ENCODE peak calls at places on chromosome 7, in four cellular contexts. One of them, this sample, is unnamed.

GRCh38 chr7:44379366-44380178 is 54.2 kb upstream of the CAMK2B start:
- DNase-seq in islet precursor cell: peak; percentile 49
- DNase-seq in head of caudate nucleus: no peak
- DNase-seq in activated CD8-positive, alpha-beta memory T cell treated with anti-CD3 and anti-CD28 coated beads for 48 hours: no peak
- DNase-seq in this sample: no peak

GRCh38 chr7:74272305-74273038 is 16.7 kb upstream of the CLIP2 start:
- DNase-seq in islet precursor cell: peak; percentile 99
- DNase-seq in head of caudate nucleus: peak; percentile 68
- DNase-seq in activated CD8-positive, alpha-beta memory T cell treated with anti-CD3 and anti-CD28 coated beads for 48 hours: no peak
- DNase-seq in this sample: no peak

GRCh38 chr7:151876899-151877777 is at the start of gene PRKAG2:
- DNase-seq in islet precursor cell: peak; percentile 66
- DNase-seq in head of caudate nucleus: peak; percentile 89
- DNase-seq in activated CD8-positive, alpha-beta memory T cell treated with anti-CD3 and anti-CD28 coated beads for 48 hours: peak; percentile 40
- DNase-seq in this sample: peak; percentile 42

GRCh38 chr7:76155938-76156337 is 45.8 kb upstream of the SRRM3 start:
- DNase-seq in islet precursor cell: no peak
- DNase-seq in head of caudate nucleus: peak; percentile 54
- DNase-seq in activated CD8-positive, alpha-beta memory T cell treated with anti-CD3 and anti-CD28 coated beads for 48 hours: no peak
- DNase-seq in this sample: no peak

GRCh38 chr7:3063016-3063753 is 19.5 kb upstream of the CARD11 start:
- DNase-seq in islet precursor cell: no peak
- DNase-seq in head of caudate nucleus: no peak
- DNase-seq in activated CD8-positive, alpha-beta memory T cell treated with anti-CD3 and anti-CD28 coated beads for 48 hours: peak; percentile 57
- DNase-seq in this sample: no peak

GRCh38 chr7:131188367-131189339 is 139.0 kb upstream of the MKLN1 start:
- DNase-seq in islet precursor cell: peak; percentile 66
- DNase-seq in head of caudate nucleus: no peak
- DNase-seq in activated CD8-positive, alpha-beta memory T cell treated with anti-CD3 and anti-CD28 coated beads for 48 hours: peak; percentile 23
- DNase-seq in this sample: no peak

GRCh38 chr7:1987084-1987535 is 245.6 kb downstream of the MAD1L1 start:
- DNase-seq in islet precursor cell: no peak
- DNase-seq in head of caudate nucleus: no peak
- DNase-seq in activated CD8-positive, alpha-beta memory T cell treated with anti-CD3 and anti-CD28 coated beads for 48 hours: no peak
- DNase-seq in this sample: no peak

GRCh38 chr7:92179393-92179924 is 517 bp upstream of the LRRD1 start:
- DNase-seq in islet precursor cell: no peak
- DNase-seq in head of caudate nucleus: peak; percentile 44
- DNase-seq in activated CD8-positive, alpha-beta memory T cell treated with anti-CD3 and anti-CD28 coated beads for 48 hours: no peak
- DNase-seq in this sample: peak; percentile 25

GRCh38 chr7:135980665-135981180 is 3.6 kb upstream of the MTPN start:
- DNase-seq in islet precursor cell: peak; percentile 51
- DNase-seq in head of caudate nucleus: no peak
- DNase-seq in activated CD8-positive, alpha-beta memory T cell treated with anti-CD3 and anti-CD28 coated beads for 48 hours: no peak
- DNase-seq in this sample: no peak

GRCh38 chr7:5284304-5285281 is 1.9 kb downstream of the SLC29A4 start:
- DNase-seq in islet precursor cell: peak; percentile 87
- DNase-seq in head of caudate nucleus: peak; percentile 79
- DNase-seq in activated CD8-positive, alpha-beta memory T cell treated with anti-CD3 and anti-CD28 coated beads for 48 hours: no peak
- DNase-seq in this sample: no peak

GRCh38 chr7:101676062-101676461 is 47.0 kb upstream of the MYL10 start:
- DNase-seq in islet precursor cell: no peak
- DNase-seq in head of caudate nucleus: no peak
- DNase-seq in activated CD8-positive, alpha-beta memory T cell treated with anti-CD3 and anti-CD28 coated beads for 48 hours: no peak
- DNase-seq in this sample: no peak

GRCh38 chr7:1694981-1695511 is 25.0 kb downstream of the ELFN1 start:
- DNase-seq in islet precursor cell: peak; percentile 49
- DNase-seq in head of caudate nucleus: no peak
- DNase-seq in activated CD8-positive, alpha-beta memory T cell treated with anti-CD3 and anti-CD28 coated beads for 48 hours: no peak
- DNase-seq in this sample: no peak

GRCh38 chr7:30815016-30815854 is 44.0 kb downstream of the MINDY4 start:
- DNase-seq in islet precursor cell: no peak
- DNase-seq in head of caudate nucleus: peak; percentile 8
- DNase-seq in activated CD8-positive, alpha-beta memory T cell treated with anti-CD3 and anti-CD28 coated beads for 48 hours: no peak
- DNase-seq in this sample: no peak

GRCh38 chr7:68752485-68752884 is 845.8 kb upstream of the AUTS2 start:
- DNase-seq in islet precursor cell: no peak
- DNase-seq in head of caudate nucleus: no peak
- DNase-seq in activated CD8-positive, alpha-beta memory T cell treated with anti-CD3 and anti-CD28 coated beads for 48 hours: no peak
- DNase-seq in this sample: no peak

GRCh38 chr7:159118623-159119022 is 26.0 kb downstream of the VIPR2 start:
- DNase-seq in islet precursor cell: peak; percentile 15
- DNase-seq in head of caudate nucleus: no peak
- DNase-seq in activated CD8-positive, alpha-beta memory T cell treated with anti-CD3 and anti-CD28 coated beads for 48 hours: no peak
- DNase-seq in this sample: no peak

GRCh38 chr7:100719523-100720319 is 547 bp upstream of the EPO start:
- DNase-seq in islet precursor cell: no peak
- DNase-seq in head of caudate nucleus: no peak
- DNase-seq in activated CD8-positive, alpha-beta memory T cell treated with anti-CD3 and anti-CD28 coated beads for 48 hours: no peak
- DNase-seq in this sample: no peak

GRCh38 chr7:54711900-54712595 is 47.0 kb downstream of the SEC61G start:
- DNase-seq in islet precursor cell: no peak
- DNase-seq in head of caudate nucleus: no peak
- DNase-seq in activated CD8-positive, alpha-beta memory T cell treated with anti-CD3 and anti-CD28 coated beads for 48 hours: no peak
- DNase-seq in this sample: no peak

GRCh38 chr7:42208586-42208985 is 28.4 kb downstream of the GLI3 start:
- DNase-seq in islet precursor cell: no peak
- DNase-seq in head of caudate nucleus: no peak
- DNase-seq in activated CD8-positive, alpha-beta memory T cell treated with anti-CD3 and anti-CD28 coated beads for 48 hours: no peak
- DNase-seq in this sample: no peak

GRCh38 chr7:15753834-15754600 is 67.5 kb upstream of the MEOX2 start:
- DNase-seq in islet precursor cell: no peak
- DNase-seq in head of caudate nucleus: no peak
- DNase-seq in activated CD8-positive, alpha-beta memory T cell treated with anti-CD3 and anti-CD28 coated beads for 48 hours: no peak
- DNase-seq in this sample: no peak

GRCh38 chr7:98974906-98975816 is 96.8 kb downstream of the TRRAP start:
- DNase-seq in islet precursor cell: peak; percentile 40
- DNase-seq in head of caudate nucleus: no peak
- DNase-seq in activated CD8-positive, alpha-beta memory T cell treated with anti-CD3 and anti-CD28 coated beads for 48 hours: no peak
- DNase-seq in this sample: no peak

This sample was measured in putamen.